ENCODE peak calls at places on chromosomes 13 and 19, in eight cellular contexts. P is GM12878, J is MM.1S, E is neural progenitor cell, T is fibroblast of lung, W is GM23248, C is astrocyte, F is endothelial cell of umbilical vein. Z is an unnamed sample.

GRCh38 chr19:21138130-21138529 is 3.7 kb upstream of the ZNF431 start:
- DNase-seq in P (no peak), J (no peak), E (no peak), T (no peak), W (no peak), C (no peak), F (no peak), Z (no peak)

GRCh38 chr19:55224038-55224665 is 4.4 kb downstream of the TMEM86B start:
- DNase-seq in P (no peak), J (no peak), E (no peak), T (no peak), W (no peak), C (no peak), F (no peak), Z (no peak)

GRCh38 chr19:11061951-11062350 is 27.3 kb upstream of the LDLR start:
- DNase-seq in P (no peak), J (no peak), E (no peak), T (no peak), W (no peak), C (no peak), F (no peak), Z (no peak)

GRCh38 chr19:39197808-39198207 is 1.0 kb downstream of the NCCRP1 start:
- DNase-seq in P (no peak), J (no peak), E (peak), T (no peak), W (no peak), C (no peak), F (no peak), Z (peak)

GRCh38 chr13:27826379-27827353 is 34.4 kb downstream of the GSX1 start:
- DNase-seq in P (peak), J (peak), E (peak), T (peak), W (peak), C (peak), F (peak), Z (peak)

GRCh38 chr19:1026189-1027019 is at the start of gene CNN2:
- DNase-seq in P (no peak), J (peak), E (peak), T (peak), W (peak), C (peak), F (peak), Z (peak)

GRCh38 chr13:64992314-64992713 is 2237.8 kb downstream of the PCDH9 start:
- DNase-seq in P (no peak), J (no peak), E (no peak), T (peak), W (no peak), C (peak), F (no peak), Z (no peak)

GRCh38 chr13:102236830-102237621 is 164.8 kb downstream of the FGF14 start:
- DNase-seq in P (no peak), J (no peak), E (peak), T (no peak), W (no peak), C (no peak), F (no peak), Z (no peak)

GRCh38 chr19:45419895-45420294 is 3.8 kb downstream of the ERCC1 start:
- DNase-seq in P (no peak), J (no peak), E (no peak), T (no peak), W (no peak), C (no peak), F (no peak), Z (no peak)

GRCh38 chr19:49387936-49388372 is at the start of gene KASH5:
- DNase-seq in P (no peak), J (peak), E (no peak), T (peak), W (no peak), C (no peak), F (peak), Z (peak)

GRCh38 chr13:45119469-45119989 is 781 bp upstream of the GTF2F2 start:
- DNase-seq in P (peak), J (peak), E (peak), T (peak), W (peak), C (peak), F (no peak), Z (no peak)

GRCh38 chr19:10191347-10191746 is 3.4 kb downstream of the DNMT1 start:
- DNase-seq in P (no peak), J (no peak), E (no peak), T (peak), W (peak), C (peak), F (peak), Z (peak)

GRCh38 chr19:53892981-53893325 is 11.0 kb downstream of the PRKCG start:
- DNase-seq in P (no peak), J (no peak), E (peak), T (no peak), W (no peak), C (no peak), F (no peak), Z (no peak)

GRCh38 chr19:6047741-6048231 is 62.5 kb downstream of the RFX2 start:
- DNase-seq in P (no peak), J (peak), E (peak), T (peak), W (peak), C (no peak), F (peak), Z (peak)

GRCh38 chr19:44142014-44142523 is 715 bp downstream of the ZNF234 start:
- DNase-seq in P (no peak), J (no peak), E (peak), T (peak), W (peak), C (peak), F (peak), Z (peak)

GRCh38 chr13:35882722-35883497 is 248.3 kb downstream of the DCLK1 start:
- DNase-seq in P (no peak), J (no peak), E (no peak), T (no peak), W (no peak), C (no peak), F (no peak), Z (peak)

GRCh38 chr13:23159205-23159586 is 21.6 kb upstream of the SGCG start:
- DNase-seq in P (no peak), J (peak), E (peak), T (peak), W (peak), C (peak), F (peak), Z (peak)

GRCh38 chr13:38875186-38875875 is 115.3 kb downstream of the STOML3 start:
- DNase-seq in P (no peak), J (no peak), E (no peak), T (no peak), W (no peak), C (no peak), F (no peak), Z (no peak)

GRCh38 chr13:30623392-30623791 is 5.7 kb downstream of the USPL1 start:
- DNase-seq in P (no peak), J (no peak), E (no peak), T (peak), W (no peak), C (peak), F (peak), Z (no peak)

DNA sequence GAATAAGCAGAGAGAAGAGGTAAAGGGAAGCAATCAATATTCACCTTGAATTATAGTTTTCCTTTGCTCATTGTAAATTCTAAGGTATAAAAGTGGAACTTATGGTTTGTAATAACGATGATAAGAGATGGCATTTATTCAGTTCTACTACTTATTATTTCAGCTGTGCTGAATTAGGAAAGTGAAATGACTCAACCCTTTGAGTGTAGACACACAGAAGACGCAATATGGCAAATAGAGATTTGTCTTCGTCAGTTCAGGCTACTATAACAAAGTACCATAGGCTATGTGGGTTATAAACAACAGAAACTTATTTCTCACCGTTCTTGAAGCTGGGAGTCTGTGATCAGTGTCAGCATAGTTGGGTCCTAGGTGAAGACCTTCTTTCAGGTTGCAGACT is 713.0 kb upstream of the PCDH9 start:
- DNase-seq in P (no peak), J (no peak), E (no peak), T (peak), W (no peak), C (peak), F (no peak), Z (no peak)
- TF ChIP-seq EZH2 in P (no peak), J (no peak), E (no peak), T (no peak), W (no peak), C (no peak), F (no peak), Z (no peak)

GRCh38 chr19:15116856-15117255 is 9.7 kb downstream of the SYDE1 start:
- DNase-seq in P (no peak), J (no peak), E (no peak), T (no peak), W (no peak), C (no peak), F (no peak), Z (no peak)
- H3K9ac ChIP-seq in P (no peak), J (no peak), E (no peak), T (no peak), W (no peak), C (no peak), F (no peak), Z (no peak)

GRCh38 chr13:75691183-75691582 is 55.1 kb downstream of the LMO7 start:
- DNase-seq in P (no peak), J (no peak), E (no peak), T (no peak), W (peak), C (no peak), F (no peak), Z (peak)

GRCh38 chr13:75693227-75693626 is 57.1 kb downstream of the LMO7 start:
- DNase-seq in P (no peak), J (no peak), E (no peak), T (no peak), W (no peak), C (no peak), F (no peak), Z (no peak)

GRCh38 chr13:75689686-75690085 is 53.6 kb downstream of the LMO7 start:
- DNase-seq in P (no peak), J (no peak), E (no peak), T (peak), W (no peak), C (no peak), F (no peak), Z (no peak)

GRCh38 chr13:75699062-75699461 is 62.9 kb downstream of the LMO7 start:
- DNase-seq in P (no peak), J (no peak), E (no peak), T (no peak), W (no peak), C (no peak), F (no peak), Z (no peak)

GRCh38 chr13:75694742-75695141 is 58.6 kb downstream of the LMO7 start:
- DNase-seq in P (no peak), J (no peak), E (no peak), T (no peak), W (peak), C (no peak), F (no peak), Z (no peak)
- TF ChIP-seq EZH2 in P (no peak), J (no peak), E (no peak), T (no peak), W (no peak), C (no peak), F (no peak), Z (no peak)

GRCh38 chr19:15223649-15224371 is 8.4 kb downstream of the EPHX3 start:
- DNase-seq in P (no peak), J (no peak), E (peak), T (no peak), W (peak), C (no peak), F (no peak), Z (no peak)
- H3K9ac ChIP-seq in P (peak), J (peak), E (no peak), T (peak), W (peak), C (peak), F (peak), Z (no peak)

DNA sequence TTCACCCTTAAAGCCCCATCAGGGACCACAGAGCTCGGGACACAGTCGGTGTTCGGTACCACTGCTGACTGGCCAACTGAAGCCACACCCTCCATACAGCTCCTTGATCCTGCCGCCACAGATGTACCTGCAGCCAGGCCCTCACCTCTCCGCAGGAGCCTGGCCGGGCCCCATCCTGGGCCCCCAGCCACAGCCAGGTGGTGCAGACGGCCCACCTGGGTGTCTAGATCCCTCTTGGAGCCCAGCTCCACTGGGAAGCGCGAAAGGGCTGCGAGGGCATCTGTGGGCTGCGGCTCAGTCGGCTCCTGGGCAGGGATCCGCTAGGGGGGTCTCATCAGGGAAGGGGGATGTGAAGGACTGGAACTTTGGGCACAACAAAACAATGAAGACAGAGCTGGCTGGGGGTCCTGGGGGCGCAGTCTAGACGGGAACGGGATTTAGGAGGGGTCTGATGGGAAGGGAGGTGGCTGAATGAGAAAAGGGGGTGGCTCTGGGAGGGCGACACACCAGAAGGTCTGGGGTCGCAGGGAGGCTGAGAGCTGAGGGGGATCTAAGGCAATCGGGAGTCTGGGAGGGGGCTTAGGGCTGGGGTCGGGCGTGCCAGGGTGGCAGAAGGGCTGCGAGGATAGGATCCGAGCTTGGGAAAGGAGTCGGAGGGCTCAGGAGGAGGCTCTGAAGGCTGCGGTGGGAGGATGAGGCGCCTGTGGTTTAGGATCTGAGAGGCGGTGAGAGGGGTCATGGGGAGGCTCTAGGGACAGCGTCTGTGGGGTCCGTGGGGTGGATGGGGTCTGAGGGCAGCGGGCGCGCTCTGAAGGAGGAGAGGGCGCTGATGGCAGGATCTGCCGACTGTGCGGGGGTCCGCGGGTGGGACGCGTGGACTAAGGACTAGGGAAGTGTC is 15.8 kb downstream of the PRODH2 start:
- DNase-seq in P (no peak), J (no peak), E (no peak), T (no peak), W (no peak), C (no peak), F (no peak), Z (no peak)
- TF ChIP-seq EZH2 in P (no peak), J (no peak), E (peak), T (peak), W (no peak), C (no peak), F (no peak), Z (no peak)